ENCODE peak calls at places on chromosomes 7 and 10, in six cellular contexts. One of them, this sample, is unnamed. For H3K4me1, the result is how much of the 10 kb centered on the place peaks cover.

GRCh38 chr7:50206521-50207250 is 97.8 kb upstream of the IKZF1 start:
- DNase-seq in psoas muscle: no peak
- DNase-seq in spleen: peak
- DNase-seq in body of pancreas: no peak
- DNase-seq in GM23248: peak
- DNase-seq in fibroblast of lung: no peak
- DNase-seq in this sample: no peak

GRCh38 chr10:74927701-74928100 is 101.3 kb downstream of the KAT6B start:
- DNase-seq in body of pancreas: no peak
- DNase-seq in fibroblast of lung: peak
- DNase-seq in psoas muscle: no peak
- DNase-seq in GM23248: peak
- DNase-seq in spleen: no peak
- DNase-seq in this sample: no peak

GRCh38 chr10:905503-905902 is 26.0 kb downstream of the LARP4B start:
- DNase-seq in GM23248: peak
- DNase-seq in body of pancreas: no peak
- DNase-seq in fibroblast of lung: no peak
- DNase-seq in psoas muscle: no peak
- DNase-seq in spleen: no peak
- DNase-seq in this sample: no peak

GRCh38 chr10:62175256-62175655 is 93.4 kb downstream of the RTKN2 start:
- DNase-seq in fibroblast of lung: no peak
- DNase-seq in body of pancreas: no peak
- DNase-seq in GM23248: no peak
- DNase-seq in spleen: no peak
- DNase-seq in psoas muscle: no peak
- DNase-seq in this sample: no peak

GRCh38 chr10:93599335-93599734 is 1.7 kb downstream of the RBP4 start:
- DNase-seq in psoas muscle: no peak
- DNase-seq in fibroblast of lung: no peak
- DNase-seq in GM23248: no peak
- DNase-seq in body of pancreas: no peak
- DNase-seq in spleen: no peak
- DNase-seq in this sample: no peak

GRCh38 chr7:155945670-155946325 is 133.5 kb upstream of the SHH start:
- DNase-seq in spleen: no peak
- DNase-seq in psoas muscle: no peak
- DNase-seq in GM23248: no peak
- DNase-seq in fibroblast of lung: no peak
- DNase-seq in body of pancreas: no peak
- DNase-seq in this sample: no peak

GRCh38 chr7:137992738-137993394 is 9.0 kb downstream of the CREB3L2 start:
- DNase-seq in psoas muscle: peak
- DNase-seq in fibroblast of lung: peak
- DNase-seq in spleen: no peak
- DNase-seq in body of pancreas: peak
- DNase-seq in GM23248: peak
- DNase-seq in this sample: no peak

GRCh38 chr7:953547-954327 is 743 bp downstream of the ADAP1 start:
- DNase-seq in psoas muscle: peak
- DNase-seq in GM23248: peak
- DNase-seq in spleen: peak
- DNase-seq in body of pancreas: peak
- DNase-seq in fibroblast of lung: peak
- DNase-seq in this sample: peak

GRCh38 chr10:14684363-14684762 is 90.3 kb downstream of the FAM107B start:
- DNase-seq in psoas muscle: no peak
- DNase-seq in GM23248: peak
- DNase-seq in spleen: no peak
- DNase-seq in body of pancreas: no peak
- DNase-seq in fibroblast of lung: no peak
- DNase-seq in this sample: no peak

GRCh38 chr7:6028563-6028962 is 2.6 kb upstream of the ANKRD61 start:
- DNase-seq in body of pancreas: no peak
- DNase-seq in fibroblast of lung: no peak
- DNase-seq in GM23248: no peak
- DNase-seq in psoas muscle: no peak
- DNase-seq in spleen: no peak
- DNase-seq in this sample: no peak

GRCh38 chr10:6221971-6222751 is 19.4 kb downstream of the PFKFB3 start:
- DNase-seq in GM23248: peak
- DNase-seq in spleen: no peak
- DNase-seq in body of pancreas: no peak
- DNase-seq in fibroblast of lung: peak
- DNase-seq in psoas muscle: no peak
- DNase-seq in this sample: peak

GRCh38 chr7:159205833-159206232 is 61.2 kb upstream of the VIPR2 start:
- DNase-seq in body of pancreas: no peak
- DNase-seq in fibroblast of lung: no peak
- DNase-seq in spleen: no peak
- DNase-seq in GM23248: no peak
- DNase-seq in psoas muscle: no peak
- DNase-seq in this sample: no peak

GRCh38 chr10:102122450-102122849 is 2.3 kb upstream of the LDB1 start:
- DNase-seq in body of pancreas: no peak
- DNase-seq in psoas muscle: no peak
- DNase-seq in fibroblast of lung: no peak
- DNase-seq in spleen: no peak
- DNase-seq in GM23248: no peak
- DNase-seq in this sample: no peak

GRCh38 chr7:128887169-128888038 is 23.1 kb downstream of the KCP start:
- DNase-seq in spleen: no peak
- DNase-seq in body of pancreas: no peak
- DNase-seq in fibroblast of lung: no peak
- DNase-seq in psoas muscle: no peak
- DNase-seq in GM23248: no peak
- DNase-seq in this sample: peak

GRCh38 chr7:150450491-150450992 is at the start of gene GIMAP8:
- DNase-seq in psoas muscle: peak
- DNase-seq in GM23248: no peak
- DNase-seq in body of pancreas: peak
- DNase-seq in fibroblast of lung: no peak
- DNase-seq in spleen: peak
- DNase-seq in this sample: peak

GRCh38 chr7:36739351-36739750 is 15.1 kb upstream of the AOAH start:
- DNase-seq in fibroblast of lung: no peak
- DNase-seq in GM23248: no peak
- DNase-seq in psoas muscle: no peak
- DNase-seq in body of pancreas: no peak
- DNase-seq in spleen: no peak
- DNase-seq in this sample: no peak

GRCh38 chr10:116287906-116288501 is 15.0 kb upstream of the GFRA1 start:
- DNase-seq in psoas muscle: no peak
- DNase-seq in fibroblast of lung: peak
- DNase-seq in body of pancreas: peak
- DNase-seq in GM23248: peak
- DNase-seq in spleen: no peak
- DNase-seq in this sample: no peak

GRCh38 chr7:141073173-141073640 is 657 bp upstream of the TMEM178B start:
- DNase-seq in psoas muscle: peak
- DNase-seq in fibroblast of lung: peak
- DNase-seq in body of pancreas: peak
- DNase-seq in GM23248: peak
- DNase-seq in spleen: no peak
- DNase-seq in this sample: peak

GRCh38 chr7:108188724-108189123 is 58.6 kb upstream of the LAMB4 start:
- DNase-seq in fibroblast of lung: no peak
- DNase-seq in body of pancreas: no peak
- DNase-seq in spleen: no peak
- DNase-seq in psoas muscle: no peak
- DNase-seq in GM23248: no peak
- DNase-seq in this sample: no peak

GRCh38 chr7:130140551-130141160 is 64.5 kb downstream of the TMEM209 start:
- DNase-seq in spleen: peak
- DNase-seq in psoas muscle: no peak
- DNase-seq in body of pancreas: no peak
- DNase-seq in GM23248: no peak
- DNase-seq in fibroblast of lung: no peak
- DNase-seq in this sample: no peak

GRCh38 chr7:3937564-3937963 is 636.5 kb downstream of the SDK1 start:
- DNase-seq in GM23248: no peak
- DNase-seq in psoas muscle: no peak
- DNase-seq in body of pancreas: no peak
- DNase-seq in spleen: no peak
- DNase-seq in fibroblast of lung: peak
- DNase-seq in this sample: no peak

GRCh38 chr10:2494386-2494785 is 573.0 kb upstream of the PFKP start:
- DNase-seq in fibroblast of lung: peak
- DNase-seq in body of pancreas: no peak
- DNase-seq in GM23248: no peak
- DNase-seq in psoas muscle: no peak
- DNase-seq in spleen: no peak
- DNase-seq in this sample: no peak

GRCh38 chr10:34139559-34139958 is 675.5 kb downstream of the PARD3 start:
- DNase-seq in body of pancreas: no peak
- DNase-seq in fibroblast of lung: peak
- DNase-seq in psoas muscle: no peak
- DNase-seq in spleen: no peak
- DNase-seq in GM23248: peak
- DNase-seq in this sample: no peak

DNA sequence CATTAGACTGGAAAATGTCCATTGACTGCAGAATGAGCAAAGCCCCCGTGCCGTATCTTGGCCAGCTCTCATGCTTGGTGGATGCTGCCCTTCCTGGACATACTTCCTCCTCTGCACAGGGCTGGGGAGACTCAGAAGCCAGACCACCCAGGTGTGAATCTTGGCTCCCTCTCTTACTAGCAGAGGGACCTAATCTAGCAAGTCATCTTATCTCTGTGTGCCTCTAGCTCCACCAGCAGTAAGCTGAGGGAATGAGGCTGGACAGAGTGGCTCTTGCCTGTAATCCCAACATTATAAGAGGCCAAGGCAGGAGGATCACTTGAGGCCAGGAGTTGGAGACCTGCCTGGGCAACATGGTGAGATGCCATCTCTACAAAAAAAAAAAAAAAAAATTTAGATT is 173.8 kb upstream of the GHITM start:
- DNase-seq in spleen: no peak
- DNase-seq in psoas muscle: no peak
- DNase-seq in body of pancreas: no peak
- DNase-seq in GM23248: no peak
- DNase-seq in fibroblast of lung: no peak
- DNase-seq in this sample: no peak
- H3K4me1 ChIP-seq in spleen: under half
- H3K4me1 ChIP-seq in psoas muscle: under half
- H3K4me1 ChIP-seq in body of pancreas: under half
- H3K4me1 ChIP-seq in GM23248: under half
- H3K4me1 ChIP-seq in fibroblast of lung: under half
- H3K4me1 ChIP-seq in this sample: under half

GRCh38 chr7:103148994-103149807 is at the start of gene NAPEPLD:
- DNase-seq in GM23248: peak
- DNase-seq in psoas muscle: peak
- DNase-seq in spleen: peak
- DNase-seq in body of pancreas: peak
- DNase-seq in fibroblast of lung: peak
- DNase-seq in this sample: peak
- H3K27ac ChIP-seq in GM23248: peak
- H3K27ac ChIP-seq in psoas muscle: peak
- H3K27ac ChIP-seq in spleen: peak
- H3K27ac ChIP-seq in body of pancreas: peak
- H3K27ac ChIP-seq in fibroblast of lung: peak
- H3K27ac ChIP-seq in this sample: peak

GRCh38 chr7:149414171-149414570 is 46.7 kb downstream of the ZNF777 start:
- DNase-seq in GM23248: no peak
- DNase-seq in psoas muscle: no peak
- DNase-seq in spleen: no peak
- DNase-seq in body of pancreas: no peak
- DNase-seq in fibroblast of lung: no peak
- DNase-seq in this sample: no peak

GRCh38 chr7:149415391-149416068 is 45.3 kb downstream of the ZNF777 start:
- DNase-seq in spleen: no peak
- DNase-seq in GM23248: no peak
- DNase-seq in fibroblast of lung: peak
- DNase-seq in psoas muscle: no peak
- DNase-seq in body of pancreas: no peak
- DNase-seq in this sample: no peak

GRCh38 chr7:149409889-149410288 is 51.0 kb downstream of the ZNF777 start:
- DNase-seq in fibroblast of lung: no peak
- DNase-seq in psoas muscle: no peak
- DNase-seq in body of pancreas: no peak
- DNase-seq in GM23248: no peak
- DNase-seq in spleen: no peak
- DNase-seq in this sample: no peak

GRCh38 chr7:149420006-149420405 is 40.9 kb downstream of the ZNF777 start:
- DNase-seq in spleen: no peak
- DNase-seq in psoas muscle: no peak
- DNase-seq in body of pancreas: no peak
- DNase-seq in GM23248: no peak
- DNase-seq in fibroblast of lung: no peak
- DNase-seq in this sample: no peak

DNA sequence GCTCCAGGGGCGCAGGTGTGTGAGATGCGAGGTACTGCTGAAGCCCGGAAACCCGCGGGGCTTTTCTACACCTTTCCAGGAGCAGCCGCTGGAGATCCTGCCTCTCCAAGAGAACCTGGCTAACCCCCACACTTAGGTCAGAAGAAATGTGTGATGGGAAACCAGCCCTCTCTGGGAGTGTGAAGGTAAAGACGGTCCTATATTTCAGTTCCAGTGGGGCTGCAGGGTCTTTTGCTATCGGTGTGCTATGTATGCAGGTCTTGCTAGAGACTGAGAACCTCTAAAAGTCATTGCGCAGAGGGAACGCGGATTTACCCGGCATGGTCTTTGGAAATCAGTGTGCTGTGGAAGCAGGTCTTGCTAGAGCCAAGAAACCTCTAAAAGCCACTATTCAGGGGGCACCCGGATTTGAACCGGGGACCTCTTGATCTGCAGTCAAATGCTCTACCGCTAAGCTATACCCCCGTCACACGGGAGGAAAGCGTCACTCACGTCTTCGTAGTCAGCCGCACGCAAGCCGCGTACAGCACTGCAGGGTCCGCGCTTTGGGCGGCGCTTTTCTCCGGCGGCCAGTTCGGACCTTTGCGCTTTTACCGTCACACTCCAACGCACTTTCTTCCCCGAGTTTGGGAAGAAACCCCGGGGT is 46.0 kb downstream of the ZNF777 start:
- DNase-seq in spleen: peak
- DNase-seq in fibroblast of lung: peak
- DNase-seq in body of pancreas: peak
- DNase-seq in psoas muscle: peak
- DNase-seq in GM23248: peak
- DNase-seq in this sample: peak
- H3K4me3 ChIP-seq in spleen: peak
- H3K4me3 ChIP-seq in fibroblast of lung: no peak
- H3K4me3 ChIP-seq in body of pancreas: no peak
- H3K4me3 ChIP-seq in psoas muscle: peak
- H3K4me3 ChIP-seq in GM23248: peak
- H3K4me3 ChIP-seq in this sample: no peak

GRCh38 chr7:81816312-81816711 is 46.5 kb upstream of the HGF start:
- DNase-seq in GM23248: no peak
- DNase-seq in fibroblast of lung: no peak
- DNase-seq in spleen: no peak
- DNase-seq in psoas muscle: no peak
- DNase-seq in body of pancreas: no peak
- DNase-seq in this sample: no peak

GRCh38 chr7:81812514-81813472 is 42.9 kb upstream of the HGF start:
- DNase-seq in fibroblast of lung: no peak
- DNase-seq in psoas muscle: no peak
- DNase-seq in body of pancreas: no peak
- DNase-seq in GM23248: no peak
- DNase-seq in spleen: no peak
- DNase-seq in this sample: no peak

GRCh38 chr7:81810448-81811155 is 40.8 kb upstream of the HGF start:
- DNase-seq in spleen: no peak
- DNase-seq in psoas muscle: no peak
- DNase-seq in fibroblast of lung: no peak
- DNase-seq in body of pancreas: no peak
- DNase-seq in GM23248: no peak
- DNase-seq in this sample: no peak
- H3K4me1 ChIP-seq in spleen: under half
- H3K4me1 ChIP-seq in psoas muscle: under half
- H3K4me1 ChIP-seq in fibroblast of lung: under half
- H3K4me1 ChIP-seq in body of pancreas: under half
- H3K4me1 ChIP-seq in GM23248: under half
- H3K4me1 ChIP-seq in this sample: under half

This sample was measured in aorta.